ENCODE peak calls at places on chromosomes 13 and 19, in six cellular contexts. G is IMR-90, U is NB4, A is A549, L is stomach, M is breast epithelium. X is an unnamed sample.

GRCh38 chr13:110293649-110294048 is 13.3 kb downstream of the COL4A1 start:
- DNase-seq in G (no peak), U (no peak), A (no peak), L (no peak), M (no peak), X (no peak)

GRCh38 chr13:37747071-37747612 is 122.4 kb downstream of the TRPC4 start:
- DNase-seq in G (peak; percentile 87), U (no peak), A (no peak), L (no peak), M (no peak), X (no peak)

GRCh38 chr13:111873676-111874178 is 193.2 kb upstream of the SOX1 start:
- DNase-seq in G (no peak), U (no peak), A (no peak), L (no peak), M (no peak), X (no peak)

GRCh38 chr19:36771275-36772231 is 1.1 kb downstream of the ZNF850 start:
- DNase-seq in G (peak; percentile 87), U (peak; percentile 69), A (peak; percentile 60), L (peak; percentile 62), M (peak; percentile 73), X (peak; percentile 95)

GRCh38 chr19:827710-828321 is at the start of gene AZU1:
- DNase-seq in G (no peak), U (peak; percentile 90), A (no peak), L (peak; percentile 62), M (no peak), X (no peak)

GRCh38 chr19:16051254-16052025 is 24.9 kb upstream of the TPM4 start:
- DNase-seq in G (no peak), U (peak; percentile 63), A (peak; percentile 53), L (no peak), M (no peak), X (peak; percentile 41)

GRCh38 chr13:87827479-87827878 is 156.3 kb downstream of the SLITRK5 start:
- DNase-seq in G (no peak), U (peak; percentile 13), A (peak; percentile 1), L (no peak), M (no peak), X (no peak)

GRCh38 chr19:5086232-5086631 is 117.3 kb downstream of the KDM4B start:
- DNase-seq in G (no peak), U (no peak), A (no peak), L (no peak), M (no peak), X (no peak)

GRCh38 chr13:45337395-45337794 is 3.6 kb downstream of the TPT1 start:
- DNase-seq in G (no peak), U (no peak), A (no peak), L (no peak), M (no peak), X (no peak)

GRCh38 chr13:106337096-106337495 is 198.4 kb downstream of the EFNB2 start:
- DNase-seq in G (peak; percentile 75), U (no peak), A (no peak), L (no peak), M (no peak), X (no peak)

DNA sequence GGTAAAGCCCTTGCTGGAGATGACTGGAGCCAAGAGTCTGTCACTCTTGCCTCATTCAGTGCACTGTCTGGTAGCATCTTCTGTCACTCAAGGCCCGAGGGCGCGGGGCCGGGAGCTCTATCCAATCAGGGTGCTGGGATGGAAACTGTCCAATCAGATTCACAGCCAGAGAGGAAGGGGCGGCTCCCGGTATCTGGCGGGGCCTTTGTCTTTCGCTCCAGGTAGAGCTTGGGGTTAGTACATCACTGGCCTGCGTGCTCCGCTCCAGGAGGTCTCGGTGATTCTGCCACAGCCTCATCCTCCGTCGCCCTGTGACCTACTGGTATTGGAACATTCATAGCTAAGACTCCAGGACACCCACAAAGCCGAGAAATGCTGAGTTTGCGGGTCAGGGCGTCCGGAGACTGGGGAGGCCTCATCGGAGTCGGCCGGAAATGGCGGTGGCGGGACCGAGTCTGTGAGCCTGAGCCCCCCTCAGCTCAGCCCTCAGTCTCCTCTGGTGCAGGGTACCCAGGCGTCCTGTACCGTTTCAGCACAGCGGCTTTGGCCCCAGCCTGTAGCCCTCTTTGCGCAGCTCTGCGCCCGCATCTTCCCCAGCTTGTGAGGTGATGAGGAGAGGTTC is 20.6 kb upstream of the ZNF430 start:
- DNase-seq in G (peak; percentile 71), U (peak; percentile 86), A (peak; percentile 12), L (peak; percentile 53), M (peak; percentile 92), X (peak; percentile 36)
- TF ChIP-seq POLR2A in G (no peak), U (no peak), A (no peak), L (no peak), M (no peak), X (no peak)

DNA sequence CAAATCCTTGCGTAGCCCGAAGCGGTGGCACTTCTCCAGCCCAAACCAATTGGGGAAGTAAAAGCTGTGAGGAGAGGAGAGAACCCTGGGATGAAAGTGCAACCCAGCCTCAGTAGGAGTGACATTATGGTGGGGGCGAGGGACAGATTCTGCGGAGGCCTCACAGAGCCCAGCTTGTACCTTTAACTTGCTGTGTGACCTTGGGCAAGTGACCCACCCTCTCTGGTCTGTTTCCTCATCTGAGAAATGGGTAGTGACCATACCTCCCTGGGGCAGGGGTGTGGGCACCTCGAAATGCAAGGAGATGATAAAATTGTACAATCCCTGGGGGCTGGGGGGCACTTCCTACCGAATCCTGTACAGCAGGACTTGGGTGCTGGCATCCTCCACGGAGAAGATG is 4.4 kb downstream of the JAK3 start:
- DNase-seq in G (no peak), U (no peak), A (no peak), L (no peak), M (no peak), X (no peak)
- TF ChIP-seq POLR2A in G (no peak), U (no peak), A (no peak), L (no peak), M (no peak), X (no peak)

DNA sequence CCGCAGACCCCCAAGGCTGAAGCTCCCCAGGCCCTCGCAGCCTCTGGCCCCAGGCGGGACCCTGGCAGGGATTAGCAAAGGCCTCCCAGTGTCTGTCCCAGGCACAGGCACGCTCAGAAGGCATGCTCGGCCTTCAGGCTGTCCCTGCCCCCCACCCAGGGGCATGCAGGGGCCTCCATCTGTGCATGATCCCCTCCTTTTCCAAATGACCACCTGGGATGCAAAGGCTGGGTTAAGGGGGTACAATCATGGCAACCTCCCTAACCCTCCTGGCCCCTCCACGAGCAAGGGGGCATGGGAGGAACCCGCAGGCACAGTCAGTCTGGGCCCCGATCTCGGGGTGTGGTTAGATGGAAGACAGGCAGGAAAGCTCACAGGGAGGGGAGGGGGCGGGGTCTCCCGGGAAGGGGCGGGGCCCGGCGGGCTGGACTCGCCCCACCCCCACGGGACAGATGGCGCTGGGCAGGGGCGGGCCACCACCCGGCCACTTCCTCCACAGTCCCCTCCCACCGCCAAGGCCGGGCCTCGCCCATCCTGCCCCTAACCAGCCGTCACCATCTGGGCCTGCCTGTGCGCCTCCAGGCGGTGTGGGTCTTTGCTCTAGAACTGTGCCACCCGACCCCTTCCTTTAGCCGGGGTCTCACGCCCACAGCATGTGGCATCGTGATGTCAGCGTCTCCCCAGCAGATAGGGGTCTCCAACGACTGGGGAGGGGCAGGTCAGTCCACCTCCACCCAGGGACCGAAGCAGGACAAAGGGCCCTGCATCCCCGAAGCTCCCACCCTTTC is 7.0 kb upstream of the REXO1 start:
- DNase-seq in G (peak; percentile 85), U (peak; percentile 92), A (peak; percentile 91), L (peak; percentile 94), M (peak; percentile 93), X (peak; percentile 98)
- TF ChIP-seq POLR2A in G (peak; percentile 35), U (peak; percentile 67), A (no peak), L (no peak), M (no peak), X (peak; percentile 85)

GRCh38 chr19:46298477-46299003 is 1.7 kb downstream of the HIF3A start:
- DNase-seq in G (no peak), U (no peak), A (no peak), L (no peak), M (no peak), X (no peak)
- TF ChIP-seq POLR2A in G (no peak), U (no peak), A (no peak), L (no peak), M (no peak), X (no peak)

GRCh38 chr19:56594446-56594782 is 688 bp upstream of the ZNF71 start:
- DNase-seq in G (no peak), U (no peak), A (no peak), L (no peak), M (no peak), X (no peak)

GRCh38 chr19:56596676-56597075 is 1.6 kb downstream of the ZNF71 start:
- DNase-seq in G (no peak), U (no peak), A (no peak), L (no peak), M (no peak), X (no peak)

GRCh38 chr19:56595548-56595899 is 422 bp downstream of the ZNF71 start:
- DNase-seq in G (peak; percentile 9), U (no peak), A (no peak), L (no peak), M (no peak), X (no peak)

GRCh38 chr19:56597696-56598095 is 2.6 kb downstream of the ZNF71 start:
- DNase-seq in G (peak; percentile 27), U (no peak), A (no peak), L (no peak), M (no peak), X (no peak)

GRCh38 chr19:56594783-56595547 is at the start of gene ZNF71:
- DNase-seq in G (peak; percentile 78), U (peak; percentile 77), A (peak; percentile 92), L (peak; percentile 91), M (peak; percentile 85), X (peak; percentile 82)
- TF ChIP-seq POLR2A in G (no peak), U (no peak), A (peak; percentile 60), L (no peak), M (no peak), X (no peak)

DNA sequence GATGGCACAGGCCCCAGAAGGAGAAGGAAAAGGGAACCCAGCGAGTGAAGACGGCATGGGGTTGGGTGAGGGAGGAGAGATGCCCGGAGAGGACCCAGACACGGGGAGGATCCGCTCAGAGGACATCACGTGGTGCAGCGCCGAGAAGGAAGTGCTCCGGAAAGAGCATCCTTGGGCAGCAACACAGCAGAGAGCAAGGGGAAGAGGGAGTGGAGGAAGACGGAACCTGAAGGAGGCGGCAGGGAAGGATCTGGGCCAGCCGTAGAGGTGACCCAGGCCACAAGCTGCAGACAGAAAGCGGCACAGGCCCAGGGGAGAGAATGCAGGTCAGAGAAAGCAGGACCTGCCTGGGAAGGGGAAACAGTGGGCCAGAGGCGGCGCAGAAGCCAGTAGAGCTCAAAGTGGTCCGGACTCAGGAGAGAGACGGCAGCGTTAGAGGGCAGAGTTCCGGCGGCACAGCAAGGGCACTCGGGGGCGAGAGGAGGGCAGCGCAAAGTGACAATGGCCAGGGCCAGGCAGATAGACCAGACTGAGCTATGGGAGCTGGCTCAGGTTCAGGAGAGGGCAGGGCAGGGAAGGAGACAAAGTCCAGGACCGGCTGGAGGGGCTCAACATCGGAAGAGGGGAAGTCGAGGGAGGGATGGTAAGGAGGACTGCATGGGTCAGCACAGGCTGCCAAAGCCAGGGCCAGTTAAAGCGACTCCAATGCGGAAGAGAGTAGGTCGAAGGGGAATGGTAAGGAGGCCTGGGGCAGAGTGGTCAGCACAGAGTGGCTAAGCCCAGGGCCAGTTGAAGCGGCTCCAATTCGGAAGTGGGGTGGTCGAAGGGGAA is 990 bp downstream of the PPP1R12C start:
- DNase-seq in G (peak; percentile 66), U (peak; percentile 52), A (peak; percentile 67), L (peak; percentile 43), M (no peak), X (peak; percentile 71)
- TF ChIP-seq POLR2A in G (no peak), U (no peak), A (no peak), L (no peak), M (no peak), X (no peak)

X was measured in erythroblast.